ENCODE peak calls at places on chromosome 19, in four cellular contexts. Q, J, I and B are unnamed samples.
A peak's percentile ranks its signal among the peaks of the same experiment; 100 is the strongest.

GRCh38 chr19:18253716-18254115 is 20.5 kb downstream of the IQCN start:
- DNase-seq in Q (no peak), J (no peak), I (peak; percentile 38), B (peak; percentile 48)

GRCh38 chr19:36169084-36169760 is 17.0 kb upstream of the COX7A1 start:
- DNase-seq in J (no peak), Q (no peak), I (no peak), B (no peak)

GRCh38 chr19:33365676-33366075 is 7.8 kb upstream of the CEBPG start:
- DNase-seq in J (no peak), Q (no peak), I (no peak), B (no peak)

GRCh38 chr19:45472557-45473365 is 5.0 kb downstream of the FOSB start:
- DNase-seq in Q (no peak), J (no peak), I (peak; percentile 48), B (no peak)

GRCh38 chr19:47881757-47882156 is 4.4 kb downstream of the SULT2A1 start:
- DNase-seq in Q (no peak), J (no peak), I (no peak), B (no peak)

GRCh38 chr19:32873560-32873959 is 4.0 kb upstream of the SLC7A9 start:
- DNase-seq in J (no peak), Q (no peak), I (no peak), B (no peak)

GRCh38 chr19:47240996-47241918 is 10.3 kb upstream of the BBC3 start:
- DNase-seq in I (peak; percentile 78), J (no peak), Q (peak; percentile 78), B (peak; percentile 95)

GRCh38 chr19:288911-289310 is 2.3 kb downstream of the PLPP2 start:
- DNase-seq in I (no peak), Q (no peak), J (no peak), B (no peak)

GRCh38 chr19:35908977-35909683 is 1.0 kb upstream of the TYROBP start:
- DNase-seq in J (no peak), I (peak; percentile 74), Q (no peak), B (no peak)

GRCh38 chr19:54209058-54209747 is 8.5 kb downstream of the RPS9 start:
- DNase-seq in J (no peak), I (no peak), Q (no peak), B (no peak)

GRCh38 chr19:35784401-35785086 is 9.2 kb downstream of the ARHGAP33 start:
- DNase-seq in Q (no peak), J (no peak), I (no peak), B (no peak)